ENCODE peak calls at places on chromosomes 7 and 10, in six cellular contexts. S, U, M, I, A and Y are unnamed samples.

GRCh38 chr7:102004229-102004628 is 186.8 kb downstream of the CUX1 start:
- DNase-seq in A (no peak), S (no peak), M (no peak), I (peak; percentile 8), U (no peak), Y (no peak)

GRCh38 chr10:53314856-53315255 is 542.3 kb upstream of the MBL2 start:
- DNase-seq in U (no peak), M (no peak), S (no peak), I (peak; percentile 96), A (peak; percentile 98), Y (peak; percentile 97)

GRCh38 chr10:78924319-78925003 is 144.3 kb upstream of the ZMIZ1 start:
- DNase-seq in A (no peak), S (no peak), U (no peak), I (no peak), M (no peak), Y (no peak)

GRCh38 chr7:69868921-69869320 is 270.6 kb downstream of the AUTS2 start:
- DNase-seq in A (no peak), M (no peak), S (no peak), I (no peak), U (no peak), Y (no peak)

GRCh38 chr7:26267631-26268166 is 24.0 kb upstream of the SNX10 start:
- DNase-seq in S (no peak), I (no peak), A (no peak), M (no peak), U (no peak), Y (no peak)

GRCh38 chr10:75247797-75248196 is 12.0 kb upstream of the COMTD1 start:
- DNase-seq in U (no peak), A (no peak), S (no peak), I (no peak), M (no peak), Y (no peak)

GRCh38 chr10:115141254-115141653 is 48.1 kb downstream of the ATRNL1 start:
- DNase-seq in M (no peak), I (peak; percentile 1), A (no peak), S (no peak), U (no peak), Y (no peak)

GRCh38 chr7:138008588-138009349 is 6.9 kb upstream of the CREB3L2 start:
- DNase-seq in M (no peak), I (no peak), U (peak; percentile 44), A (no peak), S (no peak), Y (no peak)

GRCh38 chr7:7428806-7429205 is 106.9 kb downstream of the COL28A1 start:
- DNase-seq in I (peak; percentile 44), A (peak; percentile 89), U (no peak), S (no peak), M (no peak), Y (no peak)

GRCh38 chr10:44300666-44301649 is 83.9 kb downstream of the CXCL12 start:
- DNase-seq in M (no peak), I (peak; percentile 100), U (no peak), S (no peak), A (peak; percentile 99), Y (peak; percentile 100)

GRCh38 chr7:143318661-143319060 is 2.8 kb downstream of the CLCN1 start:
- DNase-seq in U (no peak), A (no peak), I (no peak), M (no peak), S (no peak), Y (no peak)

GRCh38 chr7:28539289-28539981 is 127.1 kb downstream of the CREB5 start:
- DNase-seq in S (no peak), U (no peak), A (no peak), I (no peak), M (no peak), Y (no peak)

GRCh38 chr10:123488436-123488835 is 177.7 kb upstream of the GPR26 start:
- DNase-seq in A (no peak), S (no peak), I (no peak), U (no peak), M (no peak), Y (no peak)

GRCh38 chr10:12927896-12928295 is 73.6 kb downstream of the CCDC3 start:
- DNase-seq in M (no peak), U (no peak), I (no peak), S (no peak), A (no peak), Y (no peak)

GRCh38 chr7:32490127-32490796 is at the start of gene LSM5:
- DNase-seq in U (peak; percentile 93), A (peak; percentile 89), S (peak; percentile 82), I (peak; percentile 91), M (peak; percentile 77), Y (peak; percentile 82)

GRCh38 chr7:132472463-132473120 is 103.7 kb downstream of the PLXNA4 start:
- DNase-seq in A (no peak), M (no peak), S (no peak), U (no peak), I (peak; percentile 66), Y (no peak)

GRCh38 chr10:72276421-72277339 is 3.0 kb downstream of the DDIT4 start:
- DNase-seq in S (no peak), I (no peak), A (peak; percentile 58), M (no peak), U (no peak), Y (no peak)

GRCh38 chr7:15130666-15131541 is 228.4 kb upstream of the DGKB start:
- DNase-seq in A (peak; percentile 72), S (no peak), U (no peak), I (peak; percentile 75), M (no peak), Y (no peak)

GRCh38 chr7:25662881-25663588 is 434.7 kb upstream of the NPVF start:
- DNase-seq in A (no peak), M (no peak), S (no peak), U (no peak), I (no peak), Y (no peak)

GRCh38 chr10:97531401-97531985 is 32.8 kb downstream of the UBTD1 start:
- DNase-seq in I (peak; percentile 40), U (no peak), M (no peak), A (no peak), S (no peak), Y (no peak)

GRCh38 chr7:130560972-130561371 is 69.1 kb downstream of the MEST start:
- DNase-seq in M (peak; percentile 70), I (peak; percentile 22), A (no peak), U (no peak), S (no peak), Y (peak; percentile 16)

GRCh38 chr10:54066646-54067045 is 734.4 kb downstream of the PCDH15 start:
- DNase-seq in U (no peak), A (no peak), I (no peak), S (no peak), M (no peak), Y (no peak)

GRCh38 chr7:34133356-34133982 is 228.1 kb downstream of the BMPER start:
- DNase-seq in U (no peak), I (peak; percentile 94), M (no peak), A (peak; percentile 80), S (no peak), Y (no peak)

GRCh38 chr10:129741280-129741977 is 222.6 kb downstream of the EBF3 start:
- DNase-seq in U (no peak), S (no peak), A (no peak), I (no peak), M (no peak), Y (no peak)

GRCh38 chr10:80739963-80740715 is 202.4 kb downstream of the SH2D4B start:
- DNase-seq in S (no peak), U (no peak), M (no peak), A (no peak), I (no peak), Y (no peak)

GRCh38 chr7:133511242-133511641 is 258.4 kb downstream of the EXOC4 start:
- DNase-seq in U (no peak), S (no peak), A (no peak), I (no peak), M (no peak), Y (no peak)

GRCh38 chr7:87312215-87312865 is 33.1 kb upstream of the CROT start:
- DNase-seq in S (peak; percentile 30), M (no peak), U (peak; percentile 75), A (peak; percentile 22), I (peak; percentile 33), Y (no peak)

GRCh38 chr7:77538186-77538907 is 1.3 kb downstream of the PTPN12 start:
- DNase-seq in I (peak; percentile 87), A (peak; percentile 84), U (peak; percentile 62), M (no peak), S (no peak), Y (peak; percentile 73)

GRCh38 chr7:51062222-51062987 is 254.2 kb downstream of the COBL start:
- DNase-seq in S (no peak), U (no peak), A (no peak), I (no peak), M (no peak), Y (no peak)

GRCh38 chr7:152050547-152050971 is 25.1 kb downstream of the GALNT11 start:
- DNase-seq in M (no peak), U (peak; percentile 44), A (no peak), S (no peak), I (peak; percentile 74), Y (no peak)

GRCh38 chr7:1812693-1813393 is 142.8 kb downstream of the ELFN1 start:
- DNase-seq in A (no peak), U (no peak), M (no peak), I (no peak), S (no peak), Y (no peak)

GRCh38 chr7:51158742-51159441 is 157.7 kb downstream of the COBL start:
- DNase-seq in U (no peak), S (no peak), M (no peak), A (no peak), I (no peak), Y (no peak)

GRCh38 chr10:44476421-44476820 is 91.5 kb upstream of the CXCL12 start:
- DNase-seq in U (no peak), A (no peak), S (no peak), I (no peak), M (no peak), Y (no peak)

GRCh38 chr10:30160431-30160982 is 101.1 kb upstream of the JCAD start:
- DNase-seq in A (no peak), M (no peak), U (no peak), S (no peak), I (no peak), Y (no peak)

GRCh38 chr10:11345224-11346054 is 266.0 kb downstream of the USP6NL start:
- DNase-seq in A (no peak), M (peak; percentile 8), U (no peak), I (no peak), S (no peak), Y (peak; percentile 12)

GRCh38 chr10:100014129-100014762 is 4.5 kb upstream of the DNMBP start:
- DNase-seq in I (no peak), S (no peak), A (no peak), U (no peak), M (no peak), Y (no peak)

GRCh38 chr10:132138133-132138532 is 48.6 kb upstream of the DPYSL4 start:
- DNase-seq in U (no peak), M (no peak), I (no peak), S (no peak), A (no peak), Y (no peak)

GRCh38 chr7:91240546-91240945 is 23.7 kb upstream of the FZD1 start:
- DNase-seq in S (no peak), M (no peak), U (no peak), A (no peak), I (no peak), Y (no peak)

GRCh38 chr7:157508477-157508881 is 171.7 kb downstream of the DNAJB6 start:
- DNase-seq in A (no peak), U (no peak), M (no peak), I (no peak), S (no peak), Y (no peak)

GRCh38 chr7:22326181-22326580 is 30.8 kb downstream of the RAPGEF5 start:
- DNase-seq in S (no peak), U (no peak), I (no peak), M (no peak), A (no peak), Y (no peak)